ENCODE peak calls at places on chromosomes 6 and 20, in four cellular contexts. B is GM10248, S is brain microvascular endothelial cell, T is neural crest cell. N is an unnamed sample.

GRCh38 chr20:63700199-63701050 is 4.0 kb downstream of the TNFRSF6B start:
- DNase-seq in B (no peak), S (no peak), T (no peak), N (no peak)

GRCh38 chr6:22027226-22027725 is 269.6 kb downstream of the PRL start:
- DNase-seq in B (no peak), S (no peak), T (no peak), N (no peak)

GRCh38 chr20:13772529-13772928 is 12.2 kb downstream of the ESF1 start:
- DNase-seq in B (no peak), S (no peak), T (no peak), N (peak; percentile 29)

GRCh38 chr6:3393796-3394195 is 63.1 kb downstream of the SLC22A23 start:
- DNase-seq in B (no peak), S (no peak), T (no peak), N (peak; percentile 90)

GRCh38 chr6:138297761-138298298 is 79.5 kb upstream of the PBOV1 start:
- DNase-seq in B (no peak), S (no peak), T (no peak), N (peak; percentile 58)

GRCh38 chr6:42402184-42402583 is 49.5 kb downstream of the TRERF1 start:
- DNase-seq in B (peak; percentile 57), S (no peak), T (no peak), N (peak; percentile 41)

GRCh38 chr6:22892452-22892851 is 323.1 kb downstream of the HDGFL1 start:
- DNase-seq in B (no peak), S (peak; percentile 91), T (no peak), N (peak; percentile 98)

GRCh38 chr20:22619272-22619671 is 34.9 kb upstream of the FOXA2 start:
- DNase-seq in B (no peak), S (no peak), T (no peak), N (no peak)

GRCh38 chr20:51749674-51750036 is 18.5 kb downstream of the ATP9A start:
- DNase-seq in B (no peak), S (peak; percentile 42), T (no peak), N (peak; percentile 44)

GRCh38 chr6:6912841-6913240 is 194.9 kb upstream of the RREB1 start:
- DNase-seq in B (no peak), S (no peak), T (no peak), N (no peak)

GRCh38 chr20:32236048-32236533 is 28.4 kb downstream of the POFUT1 start:
- DNase-seq in B (no peak), S (no peak), T (no peak), N (no peak)

GRCh38 chr6:10554826-10555225 is 33.7 kb downstream of the GCNT2 start:
- DNase-seq in B (no peak), S (no peak), T (no peak), N (no peak)

GRCh38 chr6:4398806-4399205 is 263.4 kb upstream of the ECI2 start:
- DNase-seq in B (no peak), S (no peak), T (no peak), N (no peak)

GRCh38 chr20:50572922-50573777 is 63.0 kb downstream of the PTPN1 start:
- DNase-seq in B (no peak), S (no peak), T (no peak), N (peak; percentile 78)

GRCh38 chr6:114194362-114195343 is 148.2 kb downstream of the HS3ST5 start:
- DNase-seq in B (no peak), S (peak; percentile 8), T (no peak), N (peak; percentile 6)

GRCh38 chr20:63097336-63097831 is 90.6 kb upstream of the BHLHE23 start:
- DNase-seq in B (no peak), S (no peak), T (no peak), N (no peak)

GRCh38 chr6:24666097-24666615 is 543 bp downstream of the TDP2 start:
- DNase-seq in B (peak; percentile 43), S (peak; percentile 18), T (no peak), N (peak; percentile 56)

GRCh38 chr6:14321992-14322772 is 204.6 kb downstream of the CD83 start:
- DNase-seq in B (no peak), S (no peak), T (no peak), N (peak; percentile 7)

GRCh38 chr20:32442630-32443029 is 84.5 kb downstream of the ASXL1 start:
- DNase-seq in B (no peak), S (no peak), T (no peak), N (no peak)

GRCh38 chr6:75207211-75207984 is 1.5 kb upstream of the COL12A1 start:
- DNase-seq in B (peak; percentile 23), S (no peak), T (peak; percentile 19), N (no peak)

GRCh38 chr6:157538698-157539097 is 157.7 kb downstream of the ZDHHC14 start:
- DNase-seq in B (no peak), S (no peak), T (no peak), N (no peak)

GRCh38 chr20:16576219-16576618 is 3.0 kb upstream of the KIF16B start:
- DNase-seq in B (no peak), S (no peak), T (no peak), N (no peak)

GRCh38 chr20:16003310-16003709 is 569.9 kb downstream of the KIF16B start:
- DNase-seq in B (no peak), S (no peak), T (no peak), N (no peak)

GRCh38 chr6:22322103-22322882 is 25.5 kb upstream of the PRL start:
- DNase-seq in B (no peak), S (no peak), T (no peak), N (peak; percentile 70)

GRCh38 chr6:3457710-3458605 is 1.1 kb upstream of the SLC22A23 start:
- DNase-seq in B (no peak), S (no peak), T (peak; percentile 26), N (peak; percentile 43)

GRCh38 chr6:17842014-17842776 is 135.5 kb upstream of the NUP153 start:
- DNase-seq in B (no peak), S (no peak), T (no peak), N (no peak)

GRCh38 chr20:56554869-56555268 is 21.8 kb downstream of the FAM209B start:
- DNase-seq in B (peak; percentile 56), S (peak; percentile 92), T (no peak), N (peak; percentile 98)

GRCh38 chr20:22921595-22922421 is 113.3 kb upstream of the SSTR4 start:
- DNase-seq in B (no peak), S (peak; percentile 59), T (no peak), N (peak; percentile 71)

GRCh38 chr6:4041480-4041879 is 37.5 kb downstream of the FAM217A start:
- DNase-seq in B (no peak), S (no peak), T (no peak), N (peak; percentile 30)

GRCh38 chr20:48142258-48142657 is 357.0 kb upstream of the SULF2 start:
- DNase-seq in B (no peak), S (no peak), T (no peak), N (no peak)

GRCh38 chr6:134830945-134831344 is 119.0 kb downstream of the ALDH8A1 start:
- DNase-seq in B (no peak), S (no peak), T (no peak), N (no peak)

GRCh38 chr6:42138190-42138589 is 4.2 kb downstream of the C6orf132 start:
- DNase-seq in B (no peak), S (no peak), T (no peak), N (no peak)

GRCh38 chr6:169802790-169803189 is 51.4 kb downstream of the ERMARD start:
- DNase-seq in B (no peak), S (no peak), T (no peak), N (no peak)

GRCh38 chr6:35176625-35177024 is 35.5 kb upstream of the TCP11 start:
- DNase-seq in B (no peak), S (no peak), T (no peak), N (no peak)

GRCh38 chr6:169034523-169035167 is 219.0 kb downstream of the THBS2 start:
- DNase-seq in B (no peak), S (no peak), T (no peak), N (no peak)

GRCh38 chr6:13666194-13667105 is 45.2 kb downstream of the RANBP9 start:
- DNase-seq in B (no peak), S (no peak), T (no peak), N (no peak)

GRCh38 chr6:51049288-51049982 is 230.8 kb downstream of the TFAP2B start:
- DNase-seq in B (no peak), S (no peak), T (no peak), N (no peak)

GRCh38 chr20:44142416-44142815 is 44.6 kb downstream of the JPH2 start:
- DNase-seq in B (no peak), S (peak; percentile 53), T (no peak), N (peak; percentile 70)

GRCh38 chr20:59055302-59055701 is 12.7 kb upstream of the PRELID3B start:
- DNase-seq in B (no peak), S (no peak), T (no peak), N (peak; percentile 55)
- TF ChIP-seq CTCF in B (peak; percentile 37), S (peak; percentile 36), T (peak; percentile 37), N (peak; percentile 54)

GRCh38 chr6:34028691-34029360 is 117.1 kb downstream of the GRM4 start:
- DNase-seq in B (no peak), S (no peak), T (no peak), N (no peak)

GRCh38 chr6:34025851-34026250 is 120.0 kb downstream of the GRM4 start:
- DNase-seq in B (no peak), S (no peak), T (no peak), N (no peak)

GRCh38 chr6:34027445-34027936 is 118.4 kb downstream of the GRM4 start:
- DNase-seq in B (peak; percentile 79), S (no peak), T (peak; percentile 67), N (peak; percentile 30)

GRCh38 chr6:34029489-34030280 is 116.2 kb downstream of the GRM4 start:
- DNase-seq in B (no peak), S (no peak), T (no peak), N (no peak)

DNA sequence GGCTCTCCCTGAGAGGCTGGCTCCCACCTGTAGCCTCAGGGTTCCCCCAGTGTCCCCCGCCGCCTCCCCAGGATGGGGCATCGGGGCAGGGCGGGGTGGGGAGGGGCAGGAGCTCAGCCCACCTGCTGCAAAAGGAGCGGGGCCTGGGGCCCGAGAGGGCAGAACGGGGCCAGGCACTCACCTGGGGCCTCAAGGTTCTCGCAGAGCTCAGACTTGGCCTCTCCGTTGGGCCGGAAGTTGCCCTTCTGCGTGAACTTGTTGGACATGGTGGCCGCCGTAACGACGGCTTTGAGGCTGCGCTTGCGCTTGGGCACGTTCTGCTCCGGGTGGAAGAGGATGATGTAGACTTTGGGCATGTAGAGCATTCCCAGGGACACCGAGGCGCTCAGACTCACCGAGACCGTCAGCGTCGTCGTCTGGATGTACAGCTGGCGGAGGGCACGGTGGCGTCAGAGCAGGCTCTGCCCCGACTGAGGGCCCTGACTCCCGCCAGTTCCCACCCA is 117.9 kb downstream of the GRM4 start:
- DNase-seq in B (no peak), S (no peak), T (no peak), N (no peak)
- TF ChIP-seq CTCF in B (no peak), S (no peak), T (peak; percentile 4), N (no peak)

GRCh38 chr6:89888138-89888514 is 6.1 kb upstream of the GJA10 start:
- DNase-seq in B (no peak), S (no peak), T (no peak), N (no peak)
- TF ChIP-seq CTCF in B (no peak), S (no peak), T (no peak), N (no peak)

DNA sequence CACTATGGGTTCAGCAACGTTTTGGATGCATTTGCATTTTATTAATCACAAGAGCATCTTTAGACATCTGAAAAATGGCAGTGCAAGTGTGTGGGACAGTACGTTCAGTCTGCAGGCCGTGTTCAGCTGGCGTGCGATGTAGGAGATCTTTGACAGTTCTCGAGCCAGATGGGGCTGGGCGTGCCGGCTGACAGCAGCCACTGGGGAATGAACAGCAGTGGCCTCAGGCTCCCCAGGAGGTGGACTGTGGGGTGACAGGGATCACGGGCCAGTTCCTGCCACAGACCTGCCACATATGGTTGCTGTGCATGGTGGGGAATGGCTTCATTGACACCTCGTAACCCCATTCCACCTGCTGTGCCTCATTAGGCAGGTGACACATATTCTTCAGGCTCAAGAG is 16.4 kb upstream of the MLN start:
- DNase-seq in B (no peak), S (no peak), T (no peak), N (no peak)
- TF ChIP-seq CTCF in B (no peak), S (no peak), T (no peak), N (no peak)